ENCODE peak calls at places on chromosomes 3 and 15, in eight cellular contexts. One of them, this sample, is unnamed.

GRCh38 chr3:179116816-179117215 is 31.3 kb upstream of the PIK3CA start:
- DNase-seq in GM12865: no peak
- DNase-seq in fibroblast of villous mesenchyme: no peak
- DNase-seq in AG04450: no peak
- DNase-seq in cardiac muscle cell: no peak
- DNase-seq in GM13977: no peak
- DNase-seq in fibroblast of pulmonary artery: no peak
- DNase-seq in choroid plexus epithelial cell: no peak
- DNase-seq in this sample: no peak

GRCh38 chr3:7707192-7707591 is 794.4 kb upstream of the LMCD1 start:
- DNase-seq in GM12865: no peak
- DNase-seq in fibroblast of villous mesenchyme: no peak
- DNase-seq in AG04450: no peak
- DNase-seq in cardiac muscle cell: no peak
- DNase-seq in GM13977: no peak
- DNase-seq in fibroblast of pulmonary artery: peak
- DNase-seq in choroid plexus epithelial cell: no peak
- DNase-seq in this sample: no peak

GRCh38 chr3:59809750-59810444 is 760.1 kb upstream of the CFAP20DC start:
- DNase-seq in GM12865: peak
- DNase-seq in fibroblast of villous mesenchyme: peak
- DNase-seq in AG04450: peak
- DNase-seq in cardiac muscle cell: no peak
- DNase-seq in GM13977: peak
- DNase-seq in fibroblast of pulmonary artery: peak
- DNase-seq in choroid plexus epithelial cell: peak
- DNase-seq in this sample: peak

GRCh38 chr3:127409421-127410136 is 121.7 kb upstream of the PRR20G start:
- DNase-seq in GM12865: no peak
- DNase-seq in fibroblast of villous mesenchyme: no peak
- DNase-seq in AG04450: no peak
- DNase-seq in cardiac muscle cell: no peak
- DNase-seq in GM13977: no peak
- DNase-seq in fibroblast of pulmonary artery: no peak
- DNase-seq in choroid plexus epithelial cell: no peak
- DNase-seq in this sample: no peak

GRCh38 chr3:25426408-25426807 is 1.7 kb upstream of the RARB start:
- DNase-seq in GM12865: no peak
- DNase-seq in fibroblast of villous mesenchyme: peak
- DNase-seq in AG04450: no peak
- DNase-seq in cardiac muscle cell: peak
- DNase-seq in GM13977: no peak
- DNase-seq in fibroblast of pulmonary artery: no peak
- DNase-seq in choroid plexus epithelial cell: no peak
- DNase-seq in this sample: no peak

GRCh38 chr15:70605606-70606410 is 157.6 kb downstream of the UACA start:
- DNase-seq in GM12865: no peak
- DNase-seq in fibroblast of villous mesenchyme: peak
- DNase-seq in AG04450: peak
- DNase-seq in cardiac muscle cell: peak
- DNase-seq in GM13977: no peak
- DNase-seq in fibroblast of pulmonary artery: peak
- DNase-seq in choroid plexus epithelial cell: peak
- DNase-seq in this sample: no peak

GRCh38 chr3:22141769-22142168 is 390.8 kb upstream of the ZNF385D start:
- DNase-seq in GM12865: no peak
- DNase-seq in fibroblast of villous mesenchyme: no peak
- DNase-seq in AG04450: no peak
- DNase-seq in cardiac muscle cell: no peak
- DNase-seq in GM13977: no peak
- DNase-seq in fibroblast of pulmonary artery: no peak
- DNase-seq in choroid plexus epithelial cell: no peak
- DNase-seq in this sample: no peak

GRCh38 chr3:143974877-143975238 is 3.2 kb downstream of the DIPK2A start:
- DNase-seq in GM12865: no peak
- DNase-seq in fibroblast of villous mesenchyme: peak
- DNase-seq in AG04450: no peak
- DNase-seq in cardiac muscle cell: no peak
- DNase-seq in GM13977: no peak
- DNase-seq in fibroblast of pulmonary artery: peak
- DNase-seq in choroid plexus epithelial cell: no peak
- DNase-seq in this sample: no peak

GRCh38 chr15:71440479-71441071 is 325.3 kb downstream of the THSD4 start:
- DNase-seq in GM12865: peak
- DNase-seq in fibroblast of villous mesenchyme: peak
- DNase-seq in AG04450: peak
- DNase-seq in cardiac muscle cell: peak
- DNase-seq in GM13977: peak
- DNase-seq in fibroblast of pulmonary artery: peak
- DNase-seq in choroid plexus epithelial cell: peak
- DNase-seq in this sample: peak

GRCh38 chr3:195546130-195546560 is 3.0 kb upstream of the PPP1R2 start:
- DNase-seq in GM12865: no peak
- DNase-seq in fibroblast of villous mesenchyme: peak
- DNase-seq in AG04450: no peak
- DNase-seq in cardiac muscle cell: no peak
- DNase-seq in GM13977: no peak
- DNase-seq in fibroblast of pulmonary artery: peak
- DNase-seq in choroid plexus epithelial cell: peak
- DNase-seq in this sample: no peak

GRCh38 chr3:64832098-64832497 is 144.3 kb upstream of the ADAMTS9 start:
- DNase-seq in GM12865: no peak
- DNase-seq in fibroblast of villous mesenchyme: no peak
- DNase-seq in AG04450: no peak
- DNase-seq in cardiac muscle cell: no peak
- DNase-seq in GM13977: no peak
- DNase-seq in fibroblast of pulmonary artery: no peak
- DNase-seq in choroid plexus epithelial cell: no peak
- DNase-seq in this sample: no peak

GRCh38 chr15:68497206-68497910 is 65.4 kb upstream of the ITGA11 start:
- DNase-seq in GM12865: no peak
- DNase-seq in fibroblast of villous mesenchyme: no peak
- DNase-seq in AG04450: no peak
- DNase-seq in cardiac muscle cell: no peak
- DNase-seq in GM13977: no peak
- DNase-seq in fibroblast of pulmonary artery: no peak
- DNase-seq in choroid plexus epithelial cell: peak
- DNase-seq in this sample: no peak

GRCh38 chr15:74349241-74349766 is 18.1 kb downstream of the CYP11A1 start:
- DNase-seq in GM12865: peak
- DNase-seq in fibroblast of villous mesenchyme: no peak
- DNase-seq in AG04450: no peak
- DNase-seq in cardiac muscle cell: no peak
- DNase-seq in GM13977: no peak
- DNase-seq in fibroblast of pulmonary artery: no peak
- DNase-seq in choroid plexus epithelial cell: no peak
- DNase-seq in this sample: no peak

GRCh38 chr3:34584971-34585370 is 786.5 kb downstream of the PDCD6IP start:
- DNase-seq in GM12865: no peak
- DNase-seq in fibroblast of villous mesenchyme: no peak
- DNase-seq in AG04450: no peak
- DNase-seq in cardiac muscle cell: no peak
- DNase-seq in GM13977: no peak
- DNase-seq in fibroblast of pulmonary artery: no peak
- DNase-seq in choroid plexus epithelial cell: no peak
- DNase-seq in this sample: no peak

GRCh38 chr3:46184469-46184868 is 23.6 kb downstream of the CCR1 start:
- DNase-seq in GM12865: no peak
- DNase-seq in fibroblast of villous mesenchyme: peak
- DNase-seq in AG04450: no peak
- DNase-seq in cardiac muscle cell: no peak
- DNase-seq in GM13977: no peak
- DNase-seq in fibroblast of pulmonary artery: peak
- DNase-seq in choroid plexus epithelial cell: peak
- DNase-seq in this sample: no peak

GRCh38 chr15:59688383-59688887 is 685 bp downstream of the BNIP2 start:
- DNase-seq in GM12865: peak
- DNase-seq in fibroblast of villous mesenchyme: peak
- DNase-seq in AG04450: no peak
- DNase-seq in cardiac muscle cell: no peak
- DNase-seq in GM13977: peak
- DNase-seq in fibroblast of pulmonary artery: peak
- DNase-seq in choroid plexus epithelial cell: peak
- DNase-seq in this sample: no peak

GRCh38 chr15:91183630-91184029 is 83.6 kb downstream of the SV2B start:
- DNase-seq in GM12865: no peak
- DNase-seq in fibroblast of villous mesenchyme: no peak
- DNase-seq in AG04450: no peak
- DNase-seq in cardiac muscle cell: no peak
- DNase-seq in GM13977: no peak
- DNase-seq in fibroblast of pulmonary artery: no peak
- DNase-seq in choroid plexus epithelial cell: no peak
- DNase-seq in this sample: no peak

GRCh38 chr15:66016199-66016598 is 146.9 kb downstream of the RAB11A start:
- DNase-seq in GM12865: no peak
- DNase-seq in fibroblast of villous mesenchyme: no peak
- DNase-seq in AG04450: no peak
- DNase-seq in cardiac muscle cell: no peak
- DNase-seq in GM13977: no peak
- DNase-seq in fibroblast of pulmonary artery: no peak
- DNase-seq in choroid plexus epithelial cell: no peak
- DNase-seq in this sample: no peak

GRCh38 chr15:99619712-99620111 is 53.9 kb downstream of the MEF2A start:
- DNase-seq in GM12865: no peak
- DNase-seq in fibroblast of villous mesenchyme: peak
- DNase-seq in AG04450: no peak
- DNase-seq in cardiac muscle cell: no peak
- DNase-seq in GM13977: no peak
- DNase-seq in fibroblast of pulmonary artery: peak
- DNase-seq in choroid plexus epithelial cell: peak
- DNase-seq in this sample: no peak

GRCh38 chr3:32420138-32420981 is 28.7 kb downstream of the CMTM7 start:
- DNase-seq in GM12865: peak
- DNase-seq in fibroblast of villous mesenchyme: no peak
- DNase-seq in AG04450: no peak
- DNase-seq in cardiac muscle cell: peak
- DNase-seq in GM13977: peak
- DNase-seq in fibroblast of pulmonary artery: peak
- DNase-seq in choroid plexus epithelial cell: peak
- DNase-seq in this sample: peak

GRCh38 chr3:65030847-65031463 is 343.2 kb upstream of the ADAMTS9 start:
- DNase-seq in GM12865: no peak
- DNase-seq in fibroblast of villous mesenchyme: peak
- DNase-seq in AG04450: no peak
- DNase-seq in cardiac muscle cell: no peak
- DNase-seq in GM13977: no peak
- DNase-seq in fibroblast of pulmonary artery: peak
- DNase-seq in choroid plexus epithelial cell: peak
- DNase-seq in this sample: no peak

GRCh38 chr3:64214002-64214696 is 11.1 kb downstream of the PRICKLE2 start:
- DNase-seq in GM12865: no peak
- DNase-seq in fibroblast of villous mesenchyme: peak
- DNase-seq in AG04450: no peak
- DNase-seq in cardiac muscle cell: no peak
- DNase-seq in GM13977: no peak
- DNase-seq in fibroblast of pulmonary artery: peak
- DNase-seq in choroid plexus epithelial cell: peak
- DNase-seq in this sample: no peak

GRCh38 chr15:88246666-88247446 is 9.7 kb downstream of the NTRK3 start:
- DNase-seq in GM12865: peak
- DNase-seq in fibroblast of villous mesenchyme: peak
- DNase-seq in AG04450: peak
- DNase-seq in cardiac muscle cell: peak
- DNase-seq in GM13977: peak
- DNase-seq in fibroblast of pulmonary artery: peak
- DNase-seq in choroid plexus epithelial cell: peak
- DNase-seq in this sample: peak
- TF ChIP-seq CTCF in GM12865: peak
- TF ChIP-seq CTCF in fibroblast of villous mesenchyme: peak
- TF ChIP-seq CTCF in AG04450: peak
- TF ChIP-seq CTCF in cardiac muscle cell: peak
- TF ChIP-seq CTCF in GM13977: peak
- TF ChIP-seq CTCF in fibroblast of pulmonary artery: peak
- TF ChIP-seq CTCF in choroid plexus epithelial cell: peak
- TF ChIP-seq CTCF in this sample: peak

DNA sequence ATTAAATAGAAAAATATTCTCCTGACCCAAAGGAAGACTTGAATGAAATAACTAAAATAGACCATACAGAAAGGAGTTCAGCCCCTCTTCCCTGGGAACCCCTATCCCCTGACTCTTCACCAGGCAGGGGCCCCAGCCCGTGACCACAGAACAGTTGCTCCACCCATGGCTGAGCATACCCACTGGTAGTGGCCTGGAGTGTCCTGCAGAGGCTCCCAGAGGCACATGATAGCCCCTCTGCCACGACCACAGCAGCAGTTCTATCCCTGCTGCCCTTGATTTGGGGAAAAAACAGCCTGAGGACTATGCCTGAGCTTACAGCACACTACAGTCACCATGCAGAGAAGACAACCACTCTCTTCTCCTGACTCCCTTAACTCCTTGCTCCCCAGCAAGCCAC is 31.8 kb downstream of the TTC14 start:
- DNase-seq in GM12865: peak
- DNase-seq in fibroblast of villous mesenchyme: no peak
- DNase-seq in AG04450: no peak
- DNase-seq in cardiac muscle cell: peak
- DNase-seq in GM13977: no peak
- DNase-seq in fibroblast of pulmonary artery: no peak
- DNase-seq in choroid plexus epithelial cell: no peak
- DNase-seq in this sample: no peak
- TF ChIP-seq CTCF in GM12865: peak
- TF ChIP-seq CTCF in fibroblast of villous mesenchyme: no peak
- TF ChIP-seq CTCF in AG04450: no peak
- TF ChIP-seq CTCF in cardiac muscle cell: no peak
- TF ChIP-seq CTCF in GM13977: peak
- TF ChIP-seq CTCF in fibroblast of pulmonary artery: no peak
- TF ChIP-seq CTCF in choroid plexus epithelial cell: no peak
- TF ChIP-seq CTCF in this sample: no peak

DNA sequence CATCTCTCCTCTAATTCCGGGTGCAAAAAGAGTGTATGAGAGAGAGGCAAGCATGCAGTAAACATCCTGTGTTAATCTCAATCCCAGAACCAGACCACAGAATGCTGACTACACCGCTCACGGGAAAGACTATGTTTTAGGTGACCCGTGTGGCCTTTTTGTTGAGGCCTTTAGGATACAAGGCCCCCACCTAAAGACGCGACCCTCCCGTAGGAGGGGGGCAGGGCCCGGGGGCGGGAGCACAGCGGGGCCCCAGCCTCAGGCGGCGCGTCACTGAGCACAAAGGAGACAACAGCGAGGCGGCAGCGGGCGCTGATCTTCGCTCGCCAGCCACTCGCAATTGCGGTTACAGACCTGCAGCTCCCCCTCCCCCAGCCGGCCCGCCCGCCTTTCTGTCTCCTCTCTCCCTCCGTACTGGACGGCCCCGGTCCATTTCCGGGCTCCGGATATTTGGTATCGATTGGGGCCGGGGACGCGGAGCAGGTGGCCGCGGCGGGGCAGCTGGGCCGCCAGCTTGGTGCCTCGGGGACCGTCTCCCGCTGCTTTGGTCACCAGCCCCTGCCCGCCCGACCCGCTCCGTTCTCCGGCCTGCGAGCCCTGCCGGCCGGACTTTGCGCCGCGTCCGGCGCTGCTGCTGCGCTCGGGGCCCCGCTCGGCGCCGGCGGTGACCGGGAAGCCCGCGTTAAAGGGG is at the start of gene CCDC50:
- DNase-seq in GM12865: peak
- DNase-seq in fibroblast of villous mesenchyme: peak
- DNase-seq in AG04450: no peak
- DNase-seq in cardiac muscle cell: peak
- DNase-seq in GM13977: peak
- DNase-seq in fibroblast of pulmonary artery: peak
- DNase-seq in choroid plexus epithelial cell: peak
- DNase-seq in this sample: peak
- TF ChIP-seq CTCF in GM12865: no peak
- TF ChIP-seq CTCF in fibroblast of villous mesenchyme: no peak
- TF ChIP-seq CTCF in AG04450: no peak
- TF ChIP-seq CTCF in cardiac muscle cell: no peak
- TF ChIP-seq CTCF in GM13977: peak
- TF ChIP-seq CTCF in fibroblast of pulmonary artery: no peak
- TF ChIP-seq CTCF in choroid plexus epithelial cell: no peak
- TF ChIP-seq CTCF in this sample: no peak

GRCh38 chr3:9399746-9400145 is 2.3 kb downstream of the SETD5 start:
- DNase-seq in GM12865: peak
- DNase-seq in fibroblast of villous mesenchyme: peak
- DNase-seq in AG04450: peak
- DNase-seq in cardiac muscle cell: peak
- DNase-seq in GM13977: peak
- DNase-seq in fibroblast of pulmonary artery: peak
- DNase-seq in choroid plexus epithelial cell: peak
- DNase-seq in this sample: peak
- TF ChIP-seq CTCF in GM12865: no peak
- TF ChIP-seq CTCF in fibroblast of villous mesenchyme: peak
- TF ChIP-seq CTCF in AG04450: peak
- TF ChIP-seq CTCF in cardiac muscle cell: peak
- TF ChIP-seq CTCF in GM13977: no peak
- TF ChIP-seq CTCF in fibroblast of pulmonary artery: no peak
- TF ChIP-seq CTCF in choroid plexus epithelial cell: peak
- TF ChIP-seq CTCF in this sample: no peak